ENCODE peak calls at places on chromosomes 16 and 17, in six cellular contexts. One of them, this sample, is unnamed.
A peak's percentile ranks its signal among the peaks of the same experiment; 100 is the strongest.

GRCh38 chr17:80277751-80278671 is 17.4 kb downstream of the RNF213 start:
- DNase-seq in stomach: no peak
- DNase-seq in H54: peak; percentile 90
- DNase-seq in lower leg skin: no peak
- DNase-seq in adrenal gland: peak; percentile 75
- DNase-seq in K562: no peak
- DNase-seq in this sample: no peak

GRCh38 chr16:50695017-50696000 is 1.9 kb downstream of the NOD2 start:
- DNase-seq in stomach: no peak
- DNase-seq in H54: no peak
- DNase-seq in lower leg skin: peak; percentile 89
- DNase-seq in adrenal gland: peak; percentile 66
- DNase-seq in K562: no peak
- DNase-seq in this sample: no peak

GRCh38 chr16:12625068-12625467 is 178.6 kb downstream of the CPPED1 start:
- DNase-seq in stomach: no peak
- DNase-seq in H54: no peak
- DNase-seq in lower leg skin: no peak
- DNase-seq in adrenal gland: no peak
- DNase-seq in K562: no peak
- DNase-seq in this sample: no peak

GRCh38 chr17:44220211-44221071 is 966 bp upstream of the UBTF start:
- DNase-seq in stomach: peak; percentile 52
- DNase-seq in H54: no peak
- DNase-seq in lower leg skin: peak; percentile 90
- DNase-seq in adrenal gland: peak; percentile 70
- DNase-seq in K562: peak; percentile 82
- DNase-seq in this sample: peak; percentile 82

GRCh38 chr16:64870859-64871258 is 251.0 kb downstream of the CDH11 start:
- DNase-seq in stomach: no peak
- DNase-seq in H54: no peak
- DNase-seq in lower leg skin: no peak
- DNase-seq in adrenal gland: no peak
- DNase-seq in K562: no peak
- DNase-seq in this sample: no peak

GRCh38 chr17:10271004-10271620 is 72.7 kb upstream of the GAS7 start:
- DNase-seq in stomach: no peak
- DNase-seq in H54: no peak
- DNase-seq in lower leg skin: no peak
- DNase-seq in adrenal gland: no peak
- DNase-seq in K562: no peak
- DNase-seq in this sample: no peak

GRCh38 chr17:35087731-35088646 is 24.5 kb upstream of the RFFL start:
- DNase-seq in stomach: peak; percentile 58
- DNase-seq in H54: peak; percentile 24
- DNase-seq in lower leg skin: no peak
- DNase-seq in adrenal gland: peak; percentile 81
- DNase-seq in K562: peak; percentile 17
- DNase-seq in this sample: peak; percentile 79

GRCh38 chr17:69142473-69142802 is 743 bp upstream of the ABCA6 start:
- DNase-seq in stomach: no peak
- DNase-seq in H54: no peak
- DNase-seq in lower leg skin: no peak
- DNase-seq in adrenal gland: no peak
- DNase-seq in K562: no peak
- DNase-seq in this sample: no peak

GRCh38 chr17:6523330-6523729 is 33.0 kb downstream of the PITPNM3 start:
- DNase-seq in stomach: no peak
- DNase-seq in H54: peak; percentile 69
- DNase-seq in lower leg skin: no peak
- DNase-seq in adrenal gland: no peak
- DNase-seq in K562: no peak
- DNase-seq in this sample: no peak

GRCh38 chr17:78227455-78227916 is 3.9 kb upstream of the TMEM235 start:
- DNase-seq in stomach: no peak
- DNase-seq in H54: no peak
- DNase-seq in lower leg skin: no peak
- DNase-seq in adrenal gland: no peak
- DNase-seq in K562: no peak
- DNase-seq in this sample: no peak

GRCh38 chr16:71409038-71409775 is 32.6 kb downstream of the TLE7 start:
- DNase-seq in stomach: no peak
- DNase-seq in H54: no peak
- DNase-seq in lower leg skin: no peak
- DNase-seq in adrenal gland: no peak
- DNase-seq in K562: no peak
- DNase-seq in this sample: no peak

GRCh38 chr17:14078027-14078426 is 8.7 kb downstream of the COX10 start:
- DNase-seq in stomach: no peak
- DNase-seq in H54: no peak
- DNase-seq in lower leg skin: no peak
- DNase-seq in adrenal gland: no peak
- DNase-seq in K562: no peak
- DNase-seq in this sample: peak; percentile 33

GRCh38 chr16:12420661-12421209 is 383.0 kb downstream of the CPPED1 start:
- DNase-seq in stomach: no peak
- DNase-seq in H54: no peak
- DNase-seq in lower leg skin: no peak
- DNase-seq in adrenal gland: no peak
- DNase-seq in K562: peak; percentile 79
- DNase-seq in this sample: no peak

GRCh38 chr17:39197380-39198185 is at the start of gene CACNB1:
- DNase-seq in stomach: peak; percentile 72
- DNase-seq in H54: peak; percentile 86
- DNase-seq in lower leg skin: peak; percentile 96
- DNase-seq in adrenal gland: peak; percentile 82
- DNase-seq in K562: peak; percentile 87
- DNase-seq in this sample: peak; percentile 47

GRCh38 chr17:20156196-20157077 is 147.3 kb downstream of the SPECC1 start:
- DNase-seq in stomach: peak; percentile 49
- DNase-seq in H54: peak; percentile 70
- DNase-seq in lower leg skin: peak; percentile 86
- DNase-seq in adrenal gland: peak; percentile 59
- DNase-seq in K562: peak; percentile 51
- DNase-seq in this sample: peak; percentile 72

GRCh38 chr16:50193594-50193993 is 40.5 kb downstream of the TENT4B start:
- DNase-seq in stomach: no peak
- DNase-seq in H54: no peak
- DNase-seq in lower leg skin: no peak
- DNase-seq in adrenal gland: no peak
- DNase-seq in K562: no peak
- DNase-seq in this sample: no peak

GRCh38 chr16:78659216-78659615 is 559.8 kb downstream of the WWOX start:
- DNase-seq in stomach: no peak
- DNase-seq in H54: no peak
- DNase-seq in lower leg skin: peak; percentile 74
- DNase-seq in adrenal gland: no peak
- DNase-seq in K562: no peak
- DNase-seq in this sample: no peak

GRCh38 chr17:19979917-19980770 is 2.5 kb upstream of the AKAP10 start:
- DNase-seq in stomach: no peak
- DNase-seq in H54: no peak
- DNase-seq in lower leg skin: peak; percentile 82
- DNase-seq in adrenal gland: peak; percentile 72
- DNase-seq in K562: no peak
- DNase-seq in this sample: no peak

GRCh38 chr16:69798466-69798865 is 36.3 kb downstream of the WWP2 start:
- DNase-seq in stomach: no peak
- DNase-seq in H54: no peak
- DNase-seq in lower leg skin: no peak
- DNase-seq in adrenal gland: peak; percentile 71
- DNase-seq in K562: no peak
- DNase-seq in this sample: no peak

GRCh38 chr17:145671-146541 is 8.5 kb downstream of the SCGB1C2 start:
- DNase-seq in stomach: peak; percentile 15
- DNase-seq in H54: no peak
- DNase-seq in lower leg skin: peak; percentile 77
- DNase-seq in adrenal gland: peak; percentile 48
- DNase-seq in K562: no peak
- DNase-seq in this sample: no peak

GRCh38 chr16:8725513-8726178 is 51.2 kb downstream of the ABAT start:
- DNase-seq in stomach: no peak
- DNase-seq in H54: no peak
- DNase-seq in lower leg skin: no peak
- DNase-seq in adrenal gland: no peak
- DNase-seq in K562: no peak
- DNase-seq in this sample: no peak

GRCh38 chr17:46009681-46010596 is 10.9 kb downstream of the STH start:
- DNase-seq in stomach: no peak
- DNase-seq in H54: peak; percentile 76
- DNase-seq in lower leg skin: no peak
- DNase-seq in adrenal gland: peak; percentile 70
- DNase-seq in K562: no peak
- DNase-seq in this sample: no peak

GRCh38 chr16:83955218-83956130 is 2.4 kb downstream of the OSGIN1 start:
- DNase-seq in stomach: no peak
- DNase-seq in H54: no peak
- DNase-seq in lower leg skin: no peak
- DNase-seq in adrenal gland: peak; percentile 68
- DNase-seq in K562: no peak
- DNase-seq in this sample: peak; percentile 17

GRCh38 chr16:69340095-69340644 is 598 bp downstream of the NIP7 start:
- DNase-seq in stomach: no peak
- DNase-seq in H54: no peak
- DNase-seq in lower leg skin: no peak
- DNase-seq in adrenal gland: no peak
- DNase-seq in K562: no peak
- DNase-seq in this sample: peak; percentile 57

DNA sequence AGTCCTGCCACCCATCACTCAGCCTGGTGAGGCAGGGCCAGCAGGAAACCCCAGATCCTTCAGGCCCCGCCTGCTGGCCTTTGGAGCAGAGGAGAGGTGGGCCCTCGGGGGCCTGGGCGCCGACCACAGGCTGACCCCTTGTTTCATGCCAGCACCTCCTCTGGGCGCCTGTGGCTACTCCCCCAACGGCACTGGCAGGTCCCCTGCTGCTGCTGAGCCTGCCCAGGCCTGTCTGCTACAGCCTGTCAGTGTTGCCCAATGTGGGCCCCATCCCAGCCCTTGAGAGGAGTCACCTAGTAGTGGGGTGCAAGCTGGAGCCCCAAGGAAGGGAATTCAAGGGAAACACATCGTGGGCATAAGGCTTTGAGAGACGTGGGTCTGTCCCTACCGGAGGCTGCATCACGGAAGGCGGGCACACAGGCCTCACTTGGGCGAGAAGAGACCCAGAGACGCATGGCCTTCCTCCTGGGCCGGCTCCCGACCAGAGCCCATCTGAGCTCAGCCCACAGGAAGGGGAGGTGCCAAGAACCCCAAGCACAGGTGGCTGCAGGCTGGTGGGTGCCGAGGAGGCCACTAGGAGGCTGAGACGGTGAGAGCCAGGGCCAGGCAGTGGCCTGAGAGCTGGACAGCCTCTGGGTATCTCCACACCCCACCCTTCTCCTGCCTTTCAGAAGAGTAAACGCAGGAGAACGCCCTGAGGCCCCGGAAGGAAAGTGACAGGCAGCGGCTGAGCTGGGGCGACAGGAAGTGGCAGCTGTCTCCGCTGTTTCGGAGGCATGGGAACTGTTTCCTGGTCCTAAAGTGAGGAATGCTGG is 8.1 kb upstream of the FASN start:
- DNase-seq in stomach: peak; percentile 83
- DNase-seq in H54: peak; percentile 65
- DNase-seq in lower leg skin: peak; percentile 85
- DNase-seq in adrenal gland: peak; percentile 88
- DNase-seq in K562: peak; percentile 59
- DNase-seq in this sample: peak; percentile 84
- TF ChIP-seq POLR2A in stomach: peak; percentile 35
- TF ChIP-seq POLR2A in H54: no peak
- TF ChIP-seq POLR2A in lower leg skin: no peak
- TF ChIP-seq POLR2A in adrenal gland: no peak
- TF ChIP-seq POLR2A in K562: no peak
- TF ChIP-seq POLR2A in this sample: peak; percentile 69

GRCh38 chr16:30948956-30949654 is at the start of gene ORAI3:
- DNase-seq in stomach: peak; percentile 77
- DNase-seq in H54: peak; percentile 57
- DNase-seq in lower leg skin: peak; percentile 96
- DNase-seq in adrenal gland: peak; percentile 86
- DNase-seq in K562: peak; percentile 72
- DNase-seq in this sample: peak; percentile 70
- TF ChIP-seq POLR2A in stomach: no peak
- TF ChIP-seq POLR2A in H54: peak; percentile 22
- TF ChIP-seq POLR2A in lower leg skin: no peak
- TF ChIP-seq POLR2A in adrenal gland: peak; percentile 62
- TF ChIP-seq POLR2A in K562: peak; percentile 73
- TF ChIP-seq POLR2A in this sample: peak; percentile 52

DNA sequence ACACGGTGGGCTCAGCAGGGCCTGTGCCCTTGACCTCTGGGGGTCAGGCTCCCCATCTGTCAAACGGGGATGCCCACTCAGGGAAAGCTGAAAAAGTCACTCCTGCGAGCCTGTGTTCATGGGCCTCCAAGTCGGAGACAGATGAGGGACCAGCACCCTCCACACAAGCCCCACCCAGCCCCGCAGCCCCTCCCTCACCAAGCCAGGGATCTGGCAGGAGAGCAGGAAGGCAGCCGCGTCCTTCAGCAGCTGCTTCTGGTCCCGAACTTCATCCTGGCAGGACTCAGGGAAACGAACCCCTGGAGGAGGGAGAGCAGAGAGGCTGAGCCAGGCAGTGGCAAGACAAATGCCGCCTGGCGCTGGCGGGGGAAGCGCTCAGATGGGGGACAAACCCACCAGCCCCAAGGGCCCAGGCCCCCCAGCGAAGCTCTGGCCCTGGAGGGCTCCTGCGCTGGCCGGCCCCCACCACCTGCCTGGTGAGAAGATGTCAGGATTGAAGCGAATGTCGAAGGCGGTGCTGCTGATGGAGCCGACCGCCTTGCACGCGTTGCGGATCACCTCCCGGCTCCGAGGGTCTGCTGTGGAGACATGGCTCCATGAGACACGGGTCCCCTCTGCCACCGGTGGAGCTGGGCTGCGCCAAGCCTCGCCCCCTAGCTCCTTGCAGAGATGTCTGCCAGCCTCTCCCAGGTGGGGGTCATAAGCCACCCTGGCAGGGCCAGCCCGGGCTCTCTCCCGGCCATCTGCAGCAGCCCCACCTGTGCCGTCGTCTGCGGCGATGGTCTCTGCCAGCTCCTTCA is 15.4 kb downstream of the CLUH start:
- DNase-seq in stomach: peak; percentile 16
- DNase-seq in H54: no peak
- DNase-seq in lower leg skin: peak; percentile 83
- DNase-seq in adrenal gland: peak; percentile 51
- DNase-seq in K562: no peak
- DNase-seq in this sample: no peak
- TF ChIP-seq POLR2A in stomach: no peak
- TF ChIP-seq POLR2A in H54: no peak
- TF ChIP-seq POLR2A in lower leg skin: no peak
- TF ChIP-seq POLR2A in adrenal gland: no peak
- TF ChIP-seq POLR2A in K562: no peak
- TF ChIP-seq POLR2A in this sample: no peak

DNA sequence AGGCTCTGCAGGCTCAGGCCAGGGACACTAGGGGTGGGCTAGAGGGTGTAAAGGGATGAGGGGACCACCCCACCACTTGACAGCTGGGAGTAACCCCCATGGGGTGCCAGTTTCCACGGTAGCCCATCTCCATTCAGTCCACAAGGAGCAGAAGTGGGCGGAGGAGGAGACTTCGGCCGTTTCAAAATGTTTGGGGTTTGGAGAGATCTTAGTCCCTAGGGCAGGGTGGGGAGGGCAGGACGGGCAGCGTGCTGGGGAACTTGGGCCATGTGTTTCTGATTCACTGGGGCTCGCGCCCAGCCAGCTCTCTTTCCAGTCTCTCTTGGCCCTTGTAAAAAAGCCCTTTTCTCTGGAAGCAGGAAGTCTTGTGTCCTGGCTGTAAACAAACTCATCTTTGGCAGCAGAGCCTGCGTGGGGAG is 8.3 kb downstream of the CYGB start:
- DNase-seq in stomach: peak; percentile 48
- DNase-seq in H54: no peak
- DNase-seq in lower leg skin: peak; percentile 98
- DNase-seq in adrenal gland: peak; percentile 85
- DNase-seq in K562: no peak
- DNase-seq in this sample: no peak
- TF ChIP-seq POLR2A in stomach: no peak
- TF ChIP-seq POLR2A in H54: no peak
- TF ChIP-seq POLR2A in lower leg skin: no peak
- TF ChIP-seq POLR2A in adrenal gland: no peak
- TF ChIP-seq POLR2A in K562: no peak
- TF ChIP-seq POLR2A in this sample: no peak